ENCODE peak calls at places on chromosomes 5 and 9, in seven cellular contexts. Z is activated T-helper 1 cell treated with anti-CD3 and anti-CD28 coated beads, Interleukin-12 subunit alpha, Interleukin-12 subunit beta, Interleukin-2, Interleukin-4 antibody, amounts not matched to agents 30 ng/mL and 10 ng/mL and 1 ng/mL, durations not matched to agents 14 hours and 24 hours and 36 hours; I is foreskin fibroblast; E is M059J; H is islet precursor cell; L is nucleus accumbens; Q is G401. J is an unnamed sample.

GRCh38 chr5:158461240-158461854 is 602.4 kb upstream of the CLINT1 start:
- DNase-seq in Z (no peak), I (no peak), E (no peak), H (no peak), L (no peak), Q (no peak), J (no peak)

GRCh38 chr5:100794218-100794617 is 108.9 kb downstream of the ST8SIA4 start:
- DNase-seq in Z (no peak), I (no peak), E (no peak), H (no peak), L (no peak), Q (no peak), J (no peak)

GRCh38 chr5:143057580-143057999 is 287.4 kb downstream of the ARHGAP26 start:
- DNase-seq in Z (no peak), I (no peak), E (no peak), H (no peak), L (no peak), Q (no peak), J (no peak)

GRCh38 chr9:34233691-34234090 is 54.8 kb downstream of the UBAP1 start:
- DNase-seq in Z (no peak), I (no peak), E (no peak), H (no peak), L (no peak), Q (no peak), J (no peak)

GRCh38 chr9:121281614-121282291 is 13.8 kb downstream of the GSN start:
- DNase-seq in Z (no peak), I (no peak), E (peak; percentile 88), H (peak; percentile 94), L (no peak), Q (no peak), J (no peak)

GRCh38 chr5:134732819-134733218 is 5.5 kb upstream of the CAMLG start:
- DNase-seq in Z (no peak), I (no peak), E (no peak), H (no peak), L (no peak), Q (no peak), J (no peak)

GRCh38 chr9:114805670-114806551 is at the start of gene TNFSF15:
- DNase-seq in Z (peak; percentile 22), I (no peak), E (no peak), H (peak; percentile 90), L (no peak), Q (no peak), J (peak; percentile 7)

GRCh38 chr5:132090107-132090506 is 16.5 kb downstream of the CSF2 start:
- DNase-seq in Z (no peak), I (peak; percentile 90), E (peak; percentile 99), H (no peak), L (no peak), Q (peak; percentile 8), J (no peak)

GRCh38 chr5:143435207-143435657 is 31.7 kb upstream of the NR3C1 start:
- DNase-seq in Z (no peak), I (no peak), E (no peak), H (no peak), L (no peak), Q (no peak), J (peak; percentile 44)

GRCh38 chr9:123119566-123119965 is 86.1 kb downstream of the GPR21 start:
- DNase-seq in Z (no peak), I (no peak), E (no peak), H (no peak), L (no peak), Q (peak; percentile 64), J (no peak)

GRCh38 chr5:139650031-139650688 is 2.0 kb downstream of the CXXC5 start:
- DNase-seq in Z (no peak), I (no peak), E (no peak), H (peak; percentile 87), L (no peak), Q (peak; percentile 41), J (no peak)

GRCh38 chr9:107039546-107039945 is 176.6 kb downstream of the ZNF462 start:
- DNase-seq in Z (no peak), I (peak; percentile 20), E (peak; percentile 79), H (no peak), L (no peak), Q (no peak), J (no peak)

GRCh38 chr5:1204693-1205242 is 3.4 kb downstream of the SLC6A19 start:
- DNase-seq in Z (no peak), I (peak; percentile 21), E (peak; percentile 38), H (peak; percentile 73), L (no peak), Q (peak; percentile 6), J (no peak)

GRCh38 chr5:7419846-7420245 is 23.9 kb downstream of the ADCY2 start:
- DNase-seq in Z (no peak), I (no peak), E (no peak), H (no peak), L (no peak), Q (no peak), J (no peak)

GRCh38 chr9:128340691-128341434 is 536 bp downstream of the SLC27A4 start:
- DNase-seq in Z (peak; percentile 10), I (no peak), E (peak; percentile 26), H (no peak), L (no peak), Q (no peak), J (no peak)

GRCh38 chr9:126611188-126611587 is 2.5 kb upstream of the LMX1B start:
- DNase-seq in Z (no peak), I (no peak), E (no peak), H (no peak), L (no peak), Q (no peak), J (no peak)

GRCh38 chr5:20974423-20974822 is 986.4 kb upstream of the CDH18 start:
- DNase-seq in Z (no peak), I (no peak), E (peak; percentile 63), H (no peak), L (no peak), Q (no peak), J (no peak)

GRCh38 chr9:136625101-136626065 is 37.3 kb upstream of the EGFL7 start:
- DNase-seq in Z (no peak), I (no peak), E (peak; percentile 54), H (no peak), L (no peak), Q (peak; percentile 22), J (no peak)

GRCh38 chr9:71223953-71224538 is 102.6 kb upstream of the TRPM3 start:
- DNase-seq in Z (no peak), I (no peak), E (no peak), H (peak; percentile 73), L (no peak), Q (no peak), J (no peak)

GRCh38 chr9:133640580-133641395 is 4.6 kb downstream of the DBH start:
- DNase-seq in Z (no peak), I (no peak), E (no peak), H (no peak), L (no peak), Q (peak; percentile 73), J (no peak)

GRCh38 chr5:3194141-3194540 is 401.5 kb upstream of the IRX1 start:
- DNase-seq in Z (no peak), I (no peak), E (no peak), H (no peak), L (no peak), Q (no peak), J (no peak)

GRCh38 chr9:118223111-118223510 is 518.9 kb downstream of the TLR4 start:
- DNase-seq in Z (no peak), I (no peak), E (no peak), H (no peak), L (no peak), Q (no peak), J (no peak)

GRCh38 chr9:114291064-114291474 is 31.8 kb upstream of the ORM1 start:
- DNase-seq in Z (peak; percentile 52), I (peak; percentile 54), E (peak; percentile 64), H (peak; percentile 75), L (no peak), Q (peak; percentile 84), J (peak; percentile 53)

GRCh38 chr5:113081881-113082546 is 105.4 kb downstream of the DCP2 start:
- DNase-seq in Z (no peak), I (peak; percentile 86), E (peak; percentile 99), H (peak; percentile 87), L (no peak), Q (peak; percentile 13), J (no peak)

GRCh38 chr9:108552459-108553040 is 303.2 kb downstream of the ACTL7B start:
- DNase-seq in Z (no peak), I (no peak), E (peak; percentile 75), H (no peak), L (no peak), Q (no peak), J (no peak)

GRCh38 chr5:35853652-35854051 is 3.0 kb upstream of the IL7R start:
- DNase-seq in Z (peak; percentile 61), I (no peak), E (no peak), H (no peak), L (no peak), Q (no peak), J (no peak)

J was measured in GM12892.